ENCODE peak calls at places on chromosomes 4 and X, in nine cellular contexts. M is omental fat pad; V is GM03348; C is CD14-positive monocyte; B is occipital lobe; G is activated naive CD8-positive, alpha-beta T cell treated with anti-CD3 and anti-CD28 coated beads, Interleukin-2, amount 50 U/mL, for 24 hours; K is NCI-H774; A is GM12891; U is RWPE1. H is an unnamed sample.

GRCh38 chr4:147645099-147645498 is 27.9 kb downstream of the TMEM184C start:
- DNase-seq in M (no peak), K (no peak), V (no peak), B (no peak), U (no peak), A (no peak), C (no peak), G (no peak), H (no peak)

GRCh38 chr4:87506974-87507701 is 22.0 kb downstream of the SPARCL1 start:
- DNase-seq in V (peak; percentile 75), G (no peak), K (no peak), C (no peak), U (no peak), M (no peak), A (no peak), B (no peak), H (no peak)

GRCh38 chr4:113645771-113646455 is 115.6 kb downstream of the CAMK2D start:
- DNase-seq in V (peak; percentile 15), B (no peak), A (no peak), G (no peak), K (peak; percentile 24), U (peak; percentile 82), C (no peak), M (no peak), H (peak; percentile 32)

GRCh38 chr4:186790630-186791029 is 67.0 kb upstream of the FAT1 start:
- DNase-seq in G (no peak), B (no peak), A (no peak), C (no peak), M (no peak), U (no peak), K (no peak), V (no peak), H (no peak)

GRCh38 chr4:180057891-180058643 is 2185.1 kb upstream of the TENM3 start:
- DNase-seq in V (peak; percentile 34), B (no peak), C (no peak), K (peak; percentile 25), A (no peak), U (peak; percentile 4), M (no peak), G (peak; percentile 2), H (peak; percentile 30)

GRCh38 chrX:96181571-96181970 is 503.1 kb upstream of the DIAPH2 start:
- DNase-seq in B (no peak), M (no peak), V (no peak), K (no peak), A (no peak), U (no peak), G (no peak), C (no peak), H (no peak)

GRCh38 chr4:140642674-140643437 is 74.1 kb upstream of the UCP1 start:
- DNase-seq in C (no peak), G (no peak), A (no peak), K (no peak), U (no peak), M (no peak), B (no peak), V (no peak), H (no peak)

GRCh38 chr4:70452946-70453345 is 19.1 kb upstream of the MUC7 start:
- DNase-seq in C (no peak), B (no peak), A (no peak), G (no peak), K (no peak), V (no peak), U (no peak), M (no peak), H (no peak)

GRCh38 chr4:39233783-39234182 is 51.5 kb downstream of the WDR19 start:
- DNase-seq in B (no peak), M (no peak), G (no peak), C (no peak), K (no peak), V (no peak), A (no peak), U (no peak), H (no peak)

GRCh38 chrX:101009086-101009485 is 39.6 kb downstream of the ARL13A start:
- DNase-seq in B (no peak), A (no peak), K (no peak), G (no peak), U (no peak), M (no peak), C (no peak), V (no peak), H (no peak)

GRCh38 chr4:100593933-100594332 is 76.1 kb upstream of the EMCN start:
- DNase-seq in U (no peak), G (no peak), A (no peak), B (no peak), M (no peak), V (no peak), K (no peak), C (no peak), H (no peak)

GRCh38 chr4:61992351-61992750 is 792.2 kb downstream of the ADGRL3 start:
- DNase-seq in G (no peak), V (no peak), M (no peak), U (no peak), C (no peak), K (no peak), A (no peak), B (no peak), H (no peak)

GRCh38 chr4:32689520-32689919 is 1969.4 kb downstream of the PCDH7 start:
- DNase-seq in G (no peak), K (no peak), M (no peak), V (no peak), A (no peak), U (peak; percentile 2), C (no peak), B (no peak), H (no peak)